ENCODE peak calls at places on chromosomes 2 and 18, in six cellular contexts. One of them, this sample, is unnamed.

GRCh38 chr2:188512456-188512855 is 220.8 kb downstream of the GULP1 start:
- DNase-seq in Peyer's patch: no peak
- DNase-seq in RWPE1: peak
- DNase-seq in HFFc6: peak
- DNase-seq in uterus: no peak
- DNase-seq in body of pancreas: no peak
- DNase-seq in this sample: peak

GRCh38 chr2:223760838-223761502 is 76.4 kb downstream of the AP1S3 start:
- DNase-seq in body of pancreas: peak
- DNase-seq in RWPE1: peak
- DNase-seq in uterus: no peak
- DNase-seq in Peyer's patch: peak
- DNase-seq in HFFc6: peak
- DNase-seq in this sample: peak

GRCh38 chr2:11746376-11746806 is at the start of gene LPIN1:
- DNase-seq in Peyer's patch: peak
- DNase-seq in uterus: peak
- DNase-seq in body of pancreas: peak
- DNase-seq in RWPE1: peak
- DNase-seq in HFFc6: peak
- DNase-seq in this sample: peak

GRCh38 chr2:127515383-127515915 is 10.8 kb downstream of the IWS1 start:
- DNase-seq in body of pancreas: no peak
- DNase-seq in uterus: no peak
- DNase-seq in RWPE1: no peak
- DNase-seq in HFFc6: no peak
- DNase-seq in Peyer's patch: no peak
- DNase-seq in this sample: no peak

GRCh38 chr2:127577973-127578372 is 42.5 kb downstream of the MYO7B start:
- DNase-seq in uterus: no peak
- DNase-seq in RWPE1: no peak
- DNase-seq in body of pancreas: no peak
- DNase-seq in Peyer's patch: peak
- DNase-seq in HFFc6: no peak
- DNase-seq in this sample: no peak

GRCh38 chr2:174644406-174644805 is 46.8 kb upstream of the WIPF1 start:
- DNase-seq in Peyer's patch: no peak
- DNase-seq in uterus: no peak
- DNase-seq in HFFc6: no peak
- DNase-seq in RWPE1: no peak
- DNase-seq in body of pancreas: no peak
- DNase-seq in this sample: no peak

GRCh38 chr2:124286089-124286783 is 261.1 kb downstream of the CNTNAP5 start:
- DNase-seq in uterus: no peak
- DNase-seq in HFFc6: no peak
- DNase-seq in body of pancreas: no peak
- DNase-seq in Peyer's patch: no peak
- DNase-seq in RWPE1: no peak
- DNase-seq in this sample: peak

GRCh38 chr2:76895469-76895868 is 626.7 kb downstream of the LRRTM4 start:
- DNase-seq in HFFc6: no peak
- DNase-seq in uterus: no peak
- DNase-seq in RWPE1: no peak
- DNase-seq in Peyer's patch: no peak
- DNase-seq in body of pancreas: no peak
- DNase-seq in this sample: peak

GRCh38 chr2:98091738-98092137 is 4.8 kb downstream of the VWA3B start:
- DNase-seq in Peyer's patch: no peak
- DNase-seq in HFFc6: no peak
- DNase-seq in uterus: no peak
- DNase-seq in RWPE1: no peak
- DNase-seq in body of pancreas: no peak
- DNase-seq in this sample: no peak

GRCh38 chr2:161337247-161337646 is 29.0 kb downstream of the PSMD14 start:
- DNase-seq in uterus: no peak
- DNase-seq in Peyer's patch: no peak
- DNase-seq in HFFc6: no peak
- DNase-seq in RWPE1: no peak
- DNase-seq in body of pancreas: no peak
- DNase-seq in this sample: no peak

GRCh38 chr2:241007880-241008710 is 9.7 kb downstream of the SNED1 start:
- DNase-seq in Peyer's patch: no peak
- DNase-seq in RWPE1: no peak
- DNase-seq in HFFc6: no peak
- DNase-seq in body of pancreas: peak
- DNase-seq in uterus: no peak
- DNase-seq in this sample: no peak

GRCh38 chr2:73956211-73956865 is 28.4 kb upstream of the TET3 start:
- DNase-seq in uterus: no peak
- DNase-seq in HFFc6: no peak
- DNase-seq in body of pancreas: no peak
- DNase-seq in Peyer's patch: no peak
- DNase-seq in RWPE1: no peak
- DNase-seq in this sample: no peak

GRCh38 chr2:220240640-220241039 is 613.2 kb downstream of the SLC4A3 start:
- DNase-seq in Peyer's patch: no peak
- DNase-seq in uterus: no peak
- DNase-seq in HFFc6: no peak
- DNase-seq in RWPE1: no peak
- DNase-seq in body of pancreas: no peak
- DNase-seq in this sample: no peak

GRCh38 chr2:50388324-50388723 is 643.6 kb downstream of the NRXN1 start:
- DNase-seq in RWPE1: no peak
- DNase-seq in uterus: no peak
- DNase-seq in body of pancreas: no peak
- DNase-seq in Peyer's patch: no peak
- DNase-seq in HFFc6: no peak
- DNase-seq in this sample: no peak

GRCh38 chr18:55251186-55251995 is 292.1 kb upstream of the CCDC68 start:
- DNase-seq in body of pancreas: no peak
- DNase-seq in uterus: peak
- DNase-seq in RWPE1: no peak
- DNase-seq in HFFc6: no peak
- DNase-seq in Peyer's patch: no peak
- DNase-seq in this sample: peak

GRCh38 chr18:74346206-74346605 is 30.6 kb downstream of the C18orf63 start:
- DNase-seq in HFFc6: no peak
- DNase-seq in RWPE1: no peak
- DNase-seq in uterus: no peak
- DNase-seq in body of pancreas: no peak
- DNase-seq in Peyer's patch: no peak
- DNase-seq in this sample: no peak

GRCh38 chr18:53864758-53865157 is 359.7 kb downstream of the MBD2 start:
- DNase-seq in body of pancreas: no peak
- DNase-seq in HFFc6: no peak
- DNase-seq in uterus: no peak
- DNase-seq in RWPE1: no peak
- DNase-seq in Peyer's patch: no peak
- DNase-seq in this sample: peak
- TF ChIP-seq CTCF in body of pancreas: no peak
- TF ChIP-seq CTCF in HFFc6: no peak
- TF ChIP-seq CTCF in uterus: no peak
- TF ChIP-seq CTCF in RWPE1: no peak
- TF ChIP-seq CTCF in Peyer's patch: no peak
- TF ChIP-seq CTCF in this sample: no peak

DNA sequence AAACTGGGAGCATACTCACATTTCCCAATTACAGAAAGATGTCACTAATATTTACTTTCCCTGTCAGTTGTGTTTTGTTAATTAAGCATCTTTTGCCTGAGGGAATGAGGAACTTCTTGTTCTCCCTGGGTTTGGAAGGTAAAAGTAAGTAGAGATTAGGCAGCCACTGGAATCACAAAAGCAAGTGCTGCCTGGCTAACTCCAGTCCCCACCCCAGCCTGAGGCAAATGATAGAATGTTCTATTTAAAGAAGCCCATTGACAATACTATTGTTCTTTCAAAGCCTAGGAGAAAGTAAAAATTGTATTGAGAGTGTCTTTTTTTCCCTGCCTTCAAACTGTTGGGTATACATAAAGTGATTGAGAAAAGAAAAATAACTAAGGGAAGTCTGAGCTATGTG is 93.8 kb downstream of the MBD2 start:
- DNase-seq in HFFc6: no peak
- DNase-seq in RWPE1: no peak
- DNase-seq in uterus: no peak
- DNase-seq in Peyer's patch: no peak
- DNase-seq in body of pancreas: no peak
- DNase-seq in this sample: no peak
- TF ChIP-seq CTCF in HFFc6: no peak
- TF ChIP-seq CTCF in RWPE1: no peak
- TF ChIP-seq CTCF in uterus: no peak
- TF ChIP-seq CTCF in Peyer's patch: no peak
- TF ChIP-seq CTCF in body of pancreas: no peak
- TF ChIP-seq CTCF in this sample: no peak

GRCh38 chr2:96869281-96869823 is 528 bp downstream of the SEMA4C start:
- DNase-seq in HFFc6: peak
- DNase-seq in uterus: peak
- DNase-seq in RWPE1: peak
- DNase-seq in body of pancreas: peak
- DNase-seq in Peyer's patch: peak
- DNase-seq in this sample: peak
- TF ChIP-seq CTCF in HFFc6: peak
- TF ChIP-seq CTCF in uterus: no peak
- TF ChIP-seq CTCF in RWPE1: peak
- TF ChIP-seq CTCF in body of pancreas: no peak
- TF ChIP-seq CTCF in Peyer's patch: no peak
- TF ChIP-seq CTCF in this sample: no peak

GRCh38 chr2:16063251-16063850 is 123.0 kb downstream of the MYCN start:
- DNase-seq in RWPE1: no peak
- DNase-seq in Peyer's patch: no peak
- DNase-seq in uterus: no peak
- DNase-seq in body of pancreas: no peak
- DNase-seq in HFFc6: no peak
- DNase-seq in this sample: no peak
- TF ChIP-seq CTCF in RWPE1: no peak
- TF ChIP-seq CTCF in Peyer's patch: no peak
- TF ChIP-seq CTCF in uterus: no peak
- TF ChIP-seq CTCF in body of pancreas: no peak
- TF ChIP-seq CTCF in HFFc6: no peak
- TF ChIP-seq CTCF in this sample: no peak

GRCh38 chr2:58475756-58476155 is 234.6 kb upstream of the FANCL start:
- DNase-seq in RWPE1: no peak
- DNase-seq in uterus: no peak
- DNase-seq in Peyer's patch: no peak
- DNase-seq in HFFc6: no peak
- DNase-seq in body of pancreas: no peak
- DNase-seq in this sample: no peak

GRCh38 chr2:58473165-58473564 is 232.0 kb upstream of the FANCL start:
- DNase-seq in Peyer's patch: no peak
- DNase-seq in HFFc6: no peak
- DNase-seq in body of pancreas: peak
- DNase-seq in RWPE1: no peak
- DNase-seq in uterus: no peak
- DNase-seq in this sample: no peak
- TF ChIP-seq CTCF in Peyer's patch: no peak
- TF ChIP-seq CTCF in HFFc6: no peak
- TF ChIP-seq CTCF in body of pancreas: no peak
- TF ChIP-seq CTCF in RWPE1: no peak
- TF ChIP-seq CTCF in uterus: no peak
- TF ChIP-seq CTCF in this sample: no peak

GRCh38 chr2:46171996-46172546 is 125.1 kb upstream of the EPAS1 start:
- DNase-seq in body of pancreas: no peak
- DNase-seq in Peyer's patch: no peak
- DNase-seq in HFFc6: peak
- DNase-seq in uterus: no peak
- DNase-seq in RWPE1: peak
- DNase-seq in this sample: no peak
- TF ChIP-seq CTCF in body of pancreas: no peak
- TF ChIP-seq CTCF in Peyer's patch: no peak
- TF ChIP-seq CTCF in HFFc6: peak
- TF ChIP-seq CTCF in uterus: no peak
- TF ChIP-seq CTCF in RWPE1: no peak
- TF ChIP-seq CTCF in this sample: peak

GRCh38 chr2:218395090-218395444 is 4.6 kb upstream of the CTDSP1 start:
- DNase-seq in uterus: no peak
- DNase-seq in Peyer's patch: no peak
- DNase-seq in HFFc6: no peak
- DNase-seq in body of pancreas: no peak
- DNase-seq in RWPE1: no peak
- DNase-seq in this sample: no peak
- TF ChIP-seq CTCF in uterus: no peak
- TF ChIP-seq CTCF in Peyer's patch: no peak
- TF ChIP-seq CTCF in HFFc6: no peak
- TF ChIP-seq CTCF in body of pancreas: no peak
- TF ChIP-seq CTCF in RWPE1: no peak
- TF ChIP-seq CTCF in this sample: no peak